ENCODE peak calls at places on chromosomes 6 and 20, in nine cellular contexts. One of them, this sample, is unnamed.

GRCh38 chr20:61560361-61560853 is 308.3 kb downstream of the CDH4 start:
- ATAC-seq in upper lobe of right lung: peak
- ATAC-seq in natural killer cell: no peak
- ATAC-seq in body of pancreas: no peak
- ATAC-seq in activated CD4-positive, CD25-positive, alpha-beta regulatory T cell treated with anti-CD3 and anti-CD28 coated beads, Interleukin-2, amount 50 U/mL, for 24 hours: no peak
- ATAC-seq in activated T-cell treated with anti-CD3 and anti-CD28 coated beads, Interleukin-2, amount 50 U/mL, for 72 hours: no peak
- ATAC-seq in effector memory CD8-positive, alpha-beta T cell: no peak
- ATAC-seq in RWPE2: peak
- ATAC-seq in right cardiac atrium: peak
- ATAC-seq in this sample: no peak

GRCh38 chr6:16519265-16520242 is 241.7 kb downstream of the ATXN1 start:
- ATAC-seq in upper lobe of right lung: no peak
- ATAC-seq in natural killer cell: no peak
- ATAC-seq in body of pancreas: peak
- ATAC-seq in activated CD4-positive, CD25-positive, alpha-beta regulatory T cell treated with anti-CD3 and anti-CD28 coated beads, Interleukin-2, amount 50 U/mL, for 24 hours: no peak
- ATAC-seq in activated T-cell treated with anti-CD3 and anti-CD28 coated beads, Interleukin-2, amount 50 U/mL, for 72 hours: no peak
- ATAC-seq in effector memory CD8-positive, alpha-beta T cell: no peak
- ATAC-seq in RWPE2: no peak
- ATAC-seq in right cardiac atrium: peak
- ATAC-seq in this sample: no peak

GRCh38 chr20:55067158-55067825 is 591.9 kb downstream of the DOK5 start:
- ATAC-seq in upper lobe of right lung: no peak
- ATAC-seq in natural killer cell: no peak
- ATAC-seq in body of pancreas: no peak
- ATAC-seq in activated CD4-positive, CD25-positive, alpha-beta regulatory T cell treated with anti-CD3 and anti-CD28 coated beads, Interleukin-2, amount 50 U/mL, for 24 hours: no peak
- ATAC-seq in activated T-cell treated with anti-CD3 and anti-CD28 coated beads, Interleukin-2, amount 50 U/mL, for 72 hours: no peak
- ATAC-seq in effector memory CD8-positive, alpha-beta T cell: no peak
- ATAC-seq in RWPE2: peak
- ATAC-seq in right cardiac atrium: peak
- ATAC-seq in this sample: no peak

GRCh38 chr6:63567966-63568365 is 4.3 kb upstream of the LOC128125822 start:
- ATAC-seq in upper lobe of right lung: no peak
- ATAC-seq in natural killer cell: no peak
- ATAC-seq in body of pancreas: no peak
- ATAC-seq in activated CD4-positive, CD25-positive, alpha-beta regulatory T cell treated with anti-CD3 and anti-CD28 coated beads, Interleukin-2, amount 50 U/mL, for 24 hours: no peak
- ATAC-seq in activated T-cell treated with anti-CD3 and anti-CD28 coated beads, Interleukin-2, amount 50 U/mL, for 72 hours: no peak
- ATAC-seq in effector memory CD8-positive, alpha-beta T cell: no peak
- ATAC-seq in RWPE2: no peak
- ATAC-seq in right cardiac atrium: no peak
- ATAC-seq in this sample: no peak

GRCh38 chr6:68651018-68651985 is 16.2 kb downstream of the ADGRB3 start:
- ATAC-seq in upper lobe of right lung: no peak
- ATAC-seq in natural killer cell: no peak
- ATAC-seq in body of pancreas: no peak
- ATAC-seq in activated CD4-positive, CD25-positive, alpha-beta regulatory T cell treated with anti-CD3 and anti-CD28 coated beads, Interleukin-2, amount 50 U/mL, for 24 hours: no peak
- ATAC-seq in activated T-cell treated with anti-CD3 and anti-CD28 coated beads, Interleukin-2, amount 50 U/mL, for 72 hours: no peak
- ATAC-seq in effector memory CD8-positive, alpha-beta T cell: no peak
- ATAC-seq in RWPE2: no peak
- ATAC-seq in right cardiac atrium: peak
- ATAC-seq in this sample: no peak

GRCh38 chr6:125189494-125189893 is 35.9 kb downstream of the TPD52L1 start:
- ATAC-seq in upper lobe of right lung: no peak
- ATAC-seq in natural killer cell: no peak
- ATAC-seq in body of pancreas: no peak
- ATAC-seq in activated CD4-positive, CD25-positive, alpha-beta regulatory T cell treated with anti-CD3 and anti-CD28 coated beads, Interleukin-2, amount 50 U/mL, for 24 hours: no peak
- ATAC-seq in activated T-cell treated with anti-CD3 and anti-CD28 coated beads, Interleukin-2, amount 50 U/mL, for 72 hours: no peak
- ATAC-seq in effector memory CD8-positive, alpha-beta T cell: no peak
- ATAC-seq in RWPE2: no peak
- ATAC-seq in right cardiac atrium: no peak
- ATAC-seq in this sample: no peak

GRCh38 chr6:108697646-108698161 is 137.0 kb downstream of the FOXO3 start:
- ATAC-seq in upper lobe of right lung: no peak
- ATAC-seq in natural killer cell: no peak
- ATAC-seq in body of pancreas: no peak
- ATAC-seq in activated CD4-positive, CD25-positive, alpha-beta regulatory T cell treated with anti-CD3 and anti-CD28 coated beads, Interleukin-2, amount 50 U/mL, for 24 hours: no peak
- ATAC-seq in activated T-cell treated with anti-CD3 and anti-CD28 coated beads, Interleukin-2, amount 50 U/mL, for 72 hours: no peak
- ATAC-seq in effector memory CD8-positive, alpha-beta T cell: no peak
- ATAC-seq in RWPE2: no peak
- ATAC-seq in right cardiac atrium: peak
- ATAC-seq in this sample: no peak

GRCh38 chr6:75427342-75427741 is 66.3 kb downstream of the FILIP1 start:
- ATAC-seq in upper lobe of right lung: no peak
- ATAC-seq in natural killer cell: no peak
- ATAC-seq in body of pancreas: no peak
- ATAC-seq in activated CD4-positive, CD25-positive, alpha-beta regulatory T cell treated with anti-CD3 and anti-CD28 coated beads, Interleukin-2, amount 50 U/mL, for 24 hours: no peak
- ATAC-seq in activated T-cell treated with anti-CD3 and anti-CD28 coated beads, Interleukin-2, amount 50 U/mL, for 72 hours: no peak
- ATAC-seq in effector memory CD8-positive, alpha-beta T cell: no peak
- ATAC-seq in RWPE2: no peak
- ATAC-seq in right cardiac atrium: no peak
- ATAC-seq in this sample: no peak

GRCh38 chr20:56865055-56865454 is 235.9 kb downstream of the TFAP2C start:
- ATAC-seq in upper lobe of right lung: no peak
- ATAC-seq in natural killer cell: no peak
- ATAC-seq in body of pancreas: no peak
- ATAC-seq in activated CD4-positive, CD25-positive, alpha-beta regulatory T cell treated with anti-CD3 and anti-CD28 coated beads, Interleukin-2, amount 50 U/mL, for 24 hours: no peak
- ATAC-seq in activated T-cell treated with anti-CD3 and anti-CD28 coated beads, Interleukin-2, amount 50 U/mL, for 72 hours: no peak
- ATAC-seq in effector memory CD8-positive, alpha-beta T cell: no peak
- ATAC-seq in RWPE2: peak
- ATAC-seq in right cardiac atrium: no peak
- ATAC-seq in this sample: no peak

GRCh38 chr6:36542041-36542440 is 5.2 kb downstream of the STK38 start:
- ATAC-seq in upper lobe of right lung: no peak
- ATAC-seq in natural killer cell: no peak
- ATAC-seq in body of pancreas: no peak
- ATAC-seq in activated CD4-positive, CD25-positive, alpha-beta regulatory T cell treated with anti-CD3 and anti-CD28 coated beads, Interleukin-2, amount 50 U/mL, for 24 hours: no peak
- ATAC-seq in activated T-cell treated with anti-CD3 and anti-CD28 coated beads, Interleukin-2, amount 50 U/mL, for 72 hours: no peak
- ATAC-seq in effector memory CD8-positive, alpha-beta T cell: no peak
- ATAC-seq in RWPE2: no peak
- ATAC-seq in right cardiac atrium: no peak
- ATAC-seq in this sample: peak

GRCh38 chr6:105628156-105628860 is 225.4 kb upstream of the PREP start:
- ATAC-seq in upper lobe of right lung: no peak
- ATAC-seq in natural killer cell: peak
- ATAC-seq in body of pancreas: no peak
- ATAC-seq in activated CD4-positive, CD25-positive, alpha-beta regulatory T cell treated with anti-CD3 and anti-CD28 coated beads, Interleukin-2, amount 50 U/mL, for 24 hours: no peak
- ATAC-seq in activated T-cell treated with anti-CD3 and anti-CD28 coated beads, Interleukin-2, amount 50 U/mL, for 72 hours: no peak
- ATAC-seq in effector memory CD8-positive, alpha-beta T cell: peak
- ATAC-seq in RWPE2: no peak
- ATAC-seq in right cardiac atrium: peak
- ATAC-seq in this sample: no peak

GRCh38 chr20:56400001-56400640 is 7.7 kb downstream of the CSTF1 start:
- ATAC-seq in upper lobe of right lung: peak
- ATAC-seq in natural killer cell: peak
- ATAC-seq in body of pancreas: peak
- ATAC-seq in activated CD4-positive, CD25-positive, alpha-beta regulatory T cell treated with anti-CD3 and anti-CD28 coated beads, Interleukin-2, amount 50 U/mL, for 24 hours: no peak
- ATAC-seq in activated T-cell treated with anti-CD3 and anti-CD28 coated beads, Interleukin-2, amount 50 U/mL, for 72 hours: peak
- ATAC-seq in effector memory CD8-positive, alpha-beta T cell: peak
- ATAC-seq in RWPE2: peak
- ATAC-seq in right cardiac atrium: peak
- ATAC-seq in this sample: peak

GRCh38 chr6:84768442-84769174 is 4.2 kb upstream of the TBX18 start:
- ATAC-seq in upper lobe of right lung: no peak
- ATAC-seq in natural killer cell: no peak
- ATAC-seq in body of pancreas: no peak
- ATAC-seq in activated CD4-positive, CD25-positive, alpha-beta regulatory T cell treated with anti-CD3 and anti-CD28 coated beads, Interleukin-2, amount 50 U/mL, for 24 hours: no peak
- ATAC-seq in activated T-cell treated with anti-CD3 and anti-CD28 coated beads, Interleukin-2, amount 50 U/mL, for 72 hours: no peak
- ATAC-seq in effector memory CD8-positive, alpha-beta T cell: no peak
- ATAC-seq in RWPE2: no peak
- ATAC-seq in right cardiac atrium: no peak
- ATAC-seq in this sample: no peak

GRCh38 chr6:119328254-119328653 is 21.3 kb downstream of the MAN1A1 start:
- ATAC-seq in upper lobe of right lung: no peak
- ATAC-seq in natural killer cell: peak
- ATAC-seq in body of pancreas: no peak
- ATAC-seq in activated CD4-positive, CD25-positive, alpha-beta regulatory T cell treated with anti-CD3 and anti-CD28 coated beads, Interleukin-2, amount 50 U/mL, for 24 hours: no peak
- ATAC-seq in activated T-cell treated with anti-CD3 and anti-CD28 coated beads, Interleukin-2, amount 50 U/mL, for 72 hours: no peak
- ATAC-seq in effector memory CD8-positive, alpha-beta T cell: peak
- ATAC-seq in RWPE2: no peak
- ATAC-seq in right cardiac atrium: no peak
- ATAC-seq in this sample: no peak

GRCh38 chr6:107670792-107671199 is 153.3 kb downstream of the SCML4 start:
- ATAC-seq in upper lobe of right lung: peak
- ATAC-seq in natural killer cell: no peak
- ATAC-seq in body of pancreas: no peak
- ATAC-seq in activated CD4-positive, CD25-positive, alpha-beta regulatory T cell treated with anti-CD3 and anti-CD28 coated beads, Interleukin-2, amount 50 U/mL, for 24 hours: no peak
- ATAC-seq in activated T-cell treated with anti-CD3 and anti-CD28 coated beads, Interleukin-2, amount 50 U/mL, for 72 hours: no peak
- ATAC-seq in effector memory CD8-positive, alpha-beta T cell: no peak
- ATAC-seq in RWPE2: no peak
- ATAC-seq in right cardiac atrium: peak
- ATAC-seq in this sample: peak

GRCh38 chr6:107973594-107973993 is 15.6 kb upstream of the SEC63 start:
- ATAC-seq in upper lobe of right lung: peak
- ATAC-seq in natural killer cell: no peak
- ATAC-seq in body of pancreas: peak
- ATAC-seq in activated CD4-positive, CD25-positive, alpha-beta regulatory T cell treated with anti-CD3 and anti-CD28 coated beads, Interleukin-2, amount 50 U/mL, for 24 hours: no peak
- ATAC-seq in activated T-cell treated with anti-CD3 and anti-CD28 coated beads, Interleukin-2, amount 50 U/mL, for 72 hours: no peak
- ATAC-seq in effector memory CD8-positive, alpha-beta T cell: no peak
- ATAC-seq in RWPE2: no peak
- ATAC-seq in right cardiac atrium: no peak
- ATAC-seq in this sample: no peak

GRCh38 chr20:14055127-14055742 is 59.9 kb downstream of the MACROD2 start:
- ATAC-seq in upper lobe of right lung: peak
- ATAC-seq in natural killer cell: no peak
- ATAC-seq in body of pancreas: peak
- ATAC-seq in activated CD4-positive, CD25-positive, alpha-beta regulatory T cell treated with anti-CD3 and anti-CD28 coated beads, Interleukin-2, amount 50 U/mL, for 24 hours: no peak
- ATAC-seq in activated T-cell treated with anti-CD3 and anti-CD28 coated beads, Interleukin-2, amount 50 U/mL, for 72 hours: no peak
- ATAC-seq in effector memory CD8-positive, alpha-beta T cell: no peak
- ATAC-seq in RWPE2: peak
- ATAC-seq in right cardiac atrium: no peak
- ATAC-seq in this sample: peak

GRCh38 chr6:13372688-13373487 is 44.6 kb upstream of the TBC1D7 start:
- ATAC-seq in upper lobe of right lung: no peak
- ATAC-seq in natural killer cell: no peak
- ATAC-seq in body of pancreas: no peak
- ATAC-seq in activated CD4-positive, CD25-positive, alpha-beta regulatory T cell treated with anti-CD3 and anti-CD28 coated beads, Interleukin-2, amount 50 U/mL, for 24 hours: no peak
- ATAC-seq in activated T-cell treated with anti-CD3 and anti-CD28 coated beads, Interleukin-2, amount 50 U/mL, for 72 hours: no peak
- ATAC-seq in effector memory CD8-positive, alpha-beta T cell: no peak
- ATAC-seq in RWPE2: no peak
- ATAC-seq in right cardiac atrium: no peak
- ATAC-seq in this sample: no peak

GRCh38 chr20:20201124-20201523 is 148.8 kb downstream of the CFAP61 start:
- ATAC-seq in upper lobe of right lung: no peak
- ATAC-seq in natural killer cell: no peak
- ATAC-seq in body of pancreas: no peak
- ATAC-seq in activated CD4-positive, CD25-positive, alpha-beta regulatory T cell treated with anti-CD3 and anti-CD28 coated beads, Interleukin-2, amount 50 U/mL, for 24 hours: no peak
- ATAC-seq in activated T-cell treated with anti-CD3 and anti-CD28 coated beads, Interleukin-2, amount 50 U/mL, for 72 hours: no peak
- ATAC-seq in effector memory CD8-positive, alpha-beta T cell: no peak
- ATAC-seq in RWPE2: no peak
- ATAC-seq in right cardiac atrium: no peak
- ATAC-seq in this sample: no peak

GRCh38 chr6:21616005-21616404 is 22.5 kb downstream of the SOX4 start:
- ATAC-seq in upper lobe of right lung: no peak
- ATAC-seq in natural killer cell: no peak
- ATAC-seq in body of pancreas: no peak
- ATAC-seq in activated CD4-positive, CD25-positive, alpha-beta regulatory T cell treated with anti-CD3 and anti-CD28 coated beads, Interleukin-2, amount 50 U/mL, for 24 hours: no peak
- ATAC-seq in activated T-cell treated with anti-CD3 and anti-CD28 coated beads, Interleukin-2, amount 50 U/mL, for 72 hours: no peak
- ATAC-seq in effector memory CD8-positive, alpha-beta T cell: no peak
- ATAC-seq in RWPE2: no peak
- ATAC-seq in right cardiac atrium: peak
- ATAC-seq in this sample: peak

GRCh38 chr6:155443168-155443567 is 12.5 kb downstream of the NOX3 start:
- ATAC-seq in upper lobe of right lung: no peak
- ATAC-seq in natural killer cell: no peak
- ATAC-seq in body of pancreas: no peak
- ATAC-seq in activated CD4-positive, CD25-positive, alpha-beta regulatory T cell treated with anti-CD3 and anti-CD28 coated beads, Interleukin-2, amount 50 U/mL, for 24 hours: no peak
- ATAC-seq in activated T-cell treated with anti-CD3 and anti-CD28 coated beads, Interleukin-2, amount 50 U/mL, for 72 hours: no peak
- ATAC-seq in effector memory CD8-positive, alpha-beta T cell: no peak
- ATAC-seq in RWPE2: no peak
- ATAC-seq in right cardiac atrium: no peak
- ATAC-seq in this sample: peak

GRCh38 chr6:165988757-165989456 is 178.7 kb downstream of the TBXT start:
- ATAC-seq in upper lobe of right lung: peak
- ATAC-seq in natural killer cell: no peak
- ATAC-seq in body of pancreas: no peak
- ATAC-seq in activated CD4-positive, CD25-positive, alpha-beta regulatory T cell treated with anti-CD3 and anti-CD28 coated beads, Interleukin-2, amount 50 U/mL, for 24 hours: no peak
- ATAC-seq in activated T-cell treated with anti-CD3 and anti-CD28 coated beads, Interleukin-2, amount 50 U/mL, for 72 hours: no peak
- ATAC-seq in effector memory CD8-positive, alpha-beta T cell: no peak
- ATAC-seq in RWPE2: no peak
- ATAC-seq in right cardiac atrium: peak
- ATAC-seq in this sample: no peak

GRCh38 chr6:124983383-124983782 is 21.1 kb downstream of the RNF217 start:
- ATAC-seq in upper lobe of right lung: no peak
- ATAC-seq in natural killer cell: no peak
- ATAC-seq in body of pancreas: no peak
- ATAC-seq in activated CD4-positive, CD25-positive, alpha-beta regulatory T cell treated with anti-CD3 and anti-CD28 coated beads, Interleukin-2, amount 50 U/mL, for 24 hours: no peak
- ATAC-seq in activated T-cell treated with anti-CD3 and anti-CD28 coated beads, Interleukin-2, amount 50 U/mL, for 72 hours: no peak
- ATAC-seq in effector memory CD8-positive, alpha-beta T cell: no peak
- ATAC-seq in RWPE2: no peak
- ATAC-seq in right cardiac atrium: no peak
- ATAC-seq in this sample: no peak

GRCh38 chr6:21005816-21006553 is 471.7 kb downstream of the CDKAL1 start:
- ATAC-seq in upper lobe of right lung: no peak
- ATAC-seq in natural killer cell: no peak
- ATAC-seq in body of pancreas: no peak
- ATAC-seq in activated CD4-positive, CD25-positive, alpha-beta regulatory T cell treated with anti-CD3 and anti-CD28 coated beads, Interleukin-2, amount 50 U/mL, for 24 hours: no peak
- ATAC-seq in activated T-cell treated with anti-CD3 and anti-CD28 coated beads, Interleukin-2, amount 50 U/mL, for 72 hours: no peak
- ATAC-seq in effector memory CD8-positive, alpha-beta T cell: no peak
- ATAC-seq in RWPE2: peak
- ATAC-seq in right cardiac atrium: no peak
- ATAC-seq in this sample: peak

GRCh38 chr6:25223421-25224052 is 55.6 kb upstream of the CARMIL1 start:
- ATAC-seq in upper lobe of right lung: peak
- ATAC-seq in natural killer cell: peak
- ATAC-seq in body of pancreas: peak
- ATAC-seq in activated CD4-positive, CD25-positive, alpha-beta regulatory T cell treated with anti-CD3 and anti-CD28 coated beads, Interleukin-2, amount 50 U/mL, for 24 hours: no peak
- ATAC-seq in activated T-cell treated with anti-CD3 and anti-CD28 coated beads, Interleukin-2, amount 50 U/mL, for 72 hours: peak
- ATAC-seq in effector memory CD8-positive, alpha-beta T cell: peak
- ATAC-seq in RWPE2: peak
- ATAC-seq in right cardiac atrium: peak
- ATAC-seq in this sample: peak

GRCh38 chr6:35668096-35668495 is 20.6 kb downstream of the FKBP5 start:
- ATAC-seq in upper lobe of right lung: no peak
- ATAC-seq in natural killer cell: no peak
- ATAC-seq in body of pancreas: no peak
- ATAC-seq in activated CD4-positive, CD25-positive, alpha-beta regulatory T cell treated with anti-CD3 and anti-CD28 coated beads, Interleukin-2, amount 50 U/mL, for 24 hours: no peak
- ATAC-seq in activated T-cell treated with anti-CD3 and anti-CD28 coated beads, Interleukin-2, amount 50 U/mL, for 72 hours: no peak
- ATAC-seq in effector memory CD8-positive, alpha-beta T cell: no peak
- ATAC-seq in RWPE2: no peak
- ATAC-seq in right cardiac atrium: no peak
- ATAC-seq in this sample: peak

GRCh38 chr6:12010635-12011275 is 1.4 kb upstream of the HIVEP1 start:
- ATAC-seq in upper lobe of right lung: peak
- ATAC-seq in natural killer cell: no peak
- ATAC-seq in body of pancreas: peak
- ATAC-seq in activated CD4-positive, CD25-positive, alpha-beta regulatory T cell treated with anti-CD3 and anti-CD28 coated beads, Interleukin-2, amount 50 U/mL, for 24 hours: peak
- ATAC-seq in activated T-cell treated with anti-CD3 and anti-CD28 coated beads, Interleukin-2, amount 50 U/mL, for 72 hours: peak
- ATAC-seq in effector memory CD8-positive, alpha-beta T cell: peak
- ATAC-seq in RWPE2: peak
- ATAC-seq in right cardiac atrium: peak
- ATAC-seq in this sample: peak

GRCh38 chr20:53852025-53852424 is 218.4 kb downstream of the BCAS1 start:
- ATAC-seq in upper lobe of right lung: no peak
- ATAC-seq in natural killer cell: no peak
- ATAC-seq in body of pancreas: no peak
- ATAC-seq in activated CD4-positive, CD25-positive, alpha-beta regulatory T cell treated with anti-CD3 and anti-CD28 coated beads, Interleukin-2, amount 50 U/mL, for 24 hours: no peak
- ATAC-seq in activated T-cell treated with anti-CD3 and anti-CD28 coated beads, Interleukin-2, amount 50 U/mL, for 72 hours: no peak
- ATAC-seq in effector memory CD8-positive, alpha-beta T cell: no peak
- ATAC-seq in RWPE2: peak
- ATAC-seq in right cardiac atrium: no peak
- ATAC-seq in this sample: no peak

GRCh38 chr20:32823078-32823477 is 3.3 kb downstream of the MAPRE1 start:
- ATAC-seq in upper lobe of right lung: no peak
- ATAC-seq in natural killer cell: no peak
- ATAC-seq in body of pancreas: no peak
- ATAC-seq in activated CD4-positive, CD25-positive, alpha-beta regulatory T cell treated with anti-CD3 and anti-CD28 coated beads, Interleukin-2, amount 50 U/mL, for 24 hours: no peak
- ATAC-seq in activated T-cell treated with anti-CD3 and anti-CD28 coated beads, Interleukin-2, amount 50 U/mL, for 72 hours: no peak
- ATAC-seq in effector memory CD8-positive, alpha-beta T cell: no peak
- ATAC-seq in RWPE2: peak
- ATAC-seq in right cardiac atrium: peak
- ATAC-seq in this sample: peak

GRCh38 chr6:148657053-148657452 is 89.8 kb upstream of the UST start:
- ATAC-seq in upper lobe of right lung: peak
- ATAC-seq in natural killer cell: peak
- ATAC-seq in body of pancreas: no peak
- ATAC-seq in activated CD4-positive, CD25-positive, alpha-beta regulatory T cell treated with anti-CD3 and anti-CD28 coated beads, Interleukin-2, amount 50 U/mL, for 24 hours: no peak
- ATAC-seq in activated T-cell treated with anti-CD3 and anti-CD28 coated beads, Interleukin-2, amount 50 U/mL, for 72 hours: no peak
- ATAC-seq in effector memory CD8-positive, alpha-beta T cell: peak
- ATAC-seq in RWPE2: peak
- ATAC-seq in right cardiac atrium: peak
- ATAC-seq in this sample: no peak

GRCh38 chr6:86331889-86332288 is 605.4 kb upstream of the HTR1E start:
- ATAC-seq in upper lobe of right lung: no peak
- ATAC-seq in natural killer cell: no peak
- ATAC-seq in body of pancreas: no peak
- ATAC-seq in activated CD4-positive, CD25-positive, alpha-beta regulatory T cell treated with anti-CD3 and anti-CD28 coated beads, Interleukin-2, amount 50 U/mL, for 24 hours: no peak
- ATAC-seq in activated T-cell treated with anti-CD3 and anti-CD28 coated beads, Interleukin-2, amount 50 U/mL, for 72 hours: no peak
- ATAC-seq in effector memory CD8-positive, alpha-beta T cell: no peak
- ATAC-seq in RWPE2: no peak
- ATAC-seq in right cardiac atrium: no peak
- ATAC-seq in this sample: no peak

This sample was measured in SK-N-SH treated with all-trans-retinoic acid at 6 μM for 48 hours.